ENCODE peak calls at places on chromosome 16, in four cellular contexts. One of them, this sample, is unnamed.

GRCh38 chr16:50259334-50260205 is 6.8 kb upstream of the ADCY7 start:
- DNase-seq in fibroblast of lung: peak
- DNase-seq in upper lobe of left lung: peak
- DNase-seq in AG09309: no peak
- DNase-seq in this sample: no peak

GRCh38 chr16:78784773-78785172 is 685.3 kb downstream of the WWOX start:
- DNase-seq in fibroblast of lung: no peak
- DNase-seq in upper lobe of left lung: no peak
- DNase-seq in AG09309: no peak
- DNase-seq in this sample: no peak

GRCh38 chr16:87226926-87227650 is 90.1 kb downstream of the C16orf95 start:
- DNase-seq in fibroblast of lung: peak
- DNase-seq in upper lobe of left lung: no peak
- DNase-seq in AG09309: no peak
- DNase-seq in this sample: peak

GRCh38 chr16:564690-565419 is 1.9 kb upstream of the NHLRC4 start:
- DNase-seq in fibroblast of lung: no peak
- DNase-seq in upper lobe of left lung: no peak
- DNase-seq in AG09309: no peak
- DNase-seq in this sample: no peak

GRCh38 chr16:29743827-29744531 is 1.8 kb downstream of the C16orf54 start:
- DNase-seq in fibroblast of lung: no peak
- DNase-seq in upper lobe of left lung: no peak
- DNase-seq in AG09309: no peak
- DNase-seq in this sample: no peak

GRCh38 chr16:23365602-23366240 is 63.6 kb downstream of the SCNN1B start:
- DNase-seq in fibroblast of lung: no peak
- DNase-seq in upper lobe of left lung: no peak
- DNase-seq in AG09309: no peak
- DNase-seq in this sample: no peak

GRCh38 chr16:73083271-73083670 is 35.3 kb upstream of the ZFHX3 start:
- DNase-seq in fibroblast of lung: no peak
- DNase-seq in upper lobe of left lung: no peak
- DNase-seq in AG09309: no peak
- DNase-seq in this sample: no peak

GRCh38 chr16:1871974-1872635 is at the start of gene MEIOB:
- DNase-seq in fibroblast of lung: no peak
- DNase-seq in upper lobe of left lung: peak
- DNase-seq in AG09309: no peak
- DNase-seq in this sample: no peak

GRCh38 chr16:81894592-81894991 is 115.5 kb downstream of the PLCG2 start:
- DNase-seq in fibroblast of lung: no peak
- DNase-seq in upper lobe of left lung: no peak
- DNase-seq in AG09309: no peak
- DNase-seq in this sample: no peak

GRCh38 chr16:27226476-27226875 is 23.1 kb downstream of the KDM8 start:
- DNase-seq in fibroblast of lung: no peak
- DNase-seq in upper lobe of left lung: no peak
- DNase-seq in AG09309: no peak
- DNase-seq in this sample: no peak

GRCh38 chr16:56931769-56932587 is at the start of gene HERPUD1:
- DNase-seq in fibroblast of lung: peak
- DNase-seq in upper lobe of left lung: peak
- DNase-seq in AG09309: peak
- DNase-seq in this sample: peak
- TF ChIP-seq CTCF in fibroblast of lung: no peak
- TF ChIP-seq CTCF in upper lobe of left lung: peak
- TF ChIP-seq CTCF in AG09309: no peak
- TF ChIP-seq CTCF in this sample: no peak

GRCh38 chr16:11618107-11618717 is 31.5 kb upstream of the LITAF start:
- DNase-seq in fibroblast of lung: no peak
- DNase-seq in upper lobe of left lung: no peak
- DNase-seq in AG09309: no peak
- DNase-seq in this sample: no peak

GRCh38 chr16:11621539-11621919 is 34.8 kb upstream of the LITAF start:
- DNase-seq in fibroblast of lung: no peak
- DNase-seq in upper lobe of left lung: no peak
- DNase-seq in AG09309: no peak
- DNase-seq in this sample: no peak

GRCh38 chr16:11621920-11622651 is 35.4 kb upstream of the LITAF start:
- DNase-seq in fibroblast of lung: peak
- DNase-seq in upper lobe of left lung: peak
- DNase-seq in AG09309: no peak
- DNase-seq in this sample: no peak

GRCh38 chr16:11619327-11619851 is 32.7 kb upstream of the LITAF start:
- DNase-seq in fibroblast of lung: no peak
- DNase-seq in upper lobe of left lung: peak
- DNase-seq in AG09309: no peak
- DNase-seq in this sample: no peak

DNA sequence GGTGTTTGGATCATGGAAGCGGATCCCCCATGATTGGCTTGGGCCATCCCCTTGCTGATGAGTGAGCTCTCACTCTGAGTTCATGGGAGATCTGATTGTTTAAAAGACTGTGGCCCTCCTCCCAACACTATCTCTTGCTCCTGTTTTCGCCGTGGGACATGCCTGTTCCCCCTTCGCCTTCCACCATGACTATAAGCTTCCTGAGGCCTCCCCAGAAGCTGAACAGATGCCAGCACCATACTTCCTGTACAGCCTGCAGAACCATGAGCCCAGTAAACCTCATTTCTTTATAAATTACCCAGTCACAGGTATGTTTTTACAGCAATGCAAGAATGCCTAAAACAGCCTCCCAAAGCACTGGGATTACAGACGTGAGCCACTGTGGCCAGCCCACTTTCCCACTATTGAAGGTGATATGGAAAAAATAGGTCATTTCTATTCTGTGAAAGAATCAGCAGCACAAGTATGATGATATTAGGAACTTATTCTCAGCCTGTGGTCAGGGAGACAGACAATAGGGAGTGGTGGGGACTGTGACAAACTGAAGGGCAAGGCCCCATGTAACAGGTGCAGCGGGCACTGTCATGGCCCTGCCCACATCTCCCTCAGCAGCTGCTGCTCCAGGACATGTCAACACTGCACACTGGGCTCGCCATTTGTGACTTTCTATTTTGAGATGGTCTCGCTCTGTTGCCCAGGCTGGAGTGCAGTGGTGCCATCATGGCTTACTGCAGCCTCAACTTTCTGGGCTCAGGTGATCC is 33.7 kb upstream of the LITAF start:
- DNase-seq in fibroblast of lung: no peak
- DNase-seq in upper lobe of left lung: no peak
- DNase-seq in AG09309: no peak
- DNase-seq in this sample: no peak
- H3K4me3 ChIP-seq in fibroblast of lung: no peak
- H3K4me3 ChIP-seq in upper lobe of left lung: no peak
- H3K4me3 ChIP-seq in AG09309: no peak
- H3K4me3 ChIP-seq in this sample: no peak

GRCh38 chr16:65576631-65577030 is 454.8 kb upstream of the CDH11 start:
- DNase-seq in fibroblast of lung: no peak
- DNase-seq in upper lobe of left lung: no peak
- DNase-seq in AG09309: no peak
- DNase-seq in this sample: no peak

GRCh38 chr16:65576139-65576538 is 454.3 kb upstream of the CDH11 start:
- DNase-seq in fibroblast of lung: no peak
- DNase-seq in upper lobe of left lung: no peak
- DNase-seq in AG09309: no peak
- DNase-seq in this sample: no peak

GRCh38 chr16:65574311-65574966 is 452.6 kb upstream of the CDH11 start:
- DNase-seq in fibroblast of lung: no peak
- DNase-seq in upper lobe of left lung: no peak
- DNase-seq in AG09309: no peak
- DNase-seq in this sample: no peak

GRCh38 chr16:65570261-65570660 is 448.4 kb upstream of the CDH11 start:
- DNase-seq in fibroblast of lung: peak
- DNase-seq in upper lobe of left lung: no peak
- DNase-seq in AG09309: no peak
- DNase-seq in this sample: no peak

GRCh38 chr16:65572156-65572555 is 450.3 kb upstream of the CDH11 start:
- DNase-seq in fibroblast of lung: peak
- DNase-seq in upper lobe of left lung: no peak
- DNase-seq in AG09309: peak
- DNase-seq in this sample: peak
- TF ChIP-seq CTCF in fibroblast of lung: no peak
- TF ChIP-seq CTCF in upper lobe of left lung: no peak
- TF ChIP-seq CTCF in AG09309: peak
- TF ChIP-seq CTCF in this sample: no peak

GRCh38 chr16:4944333-4945281 is 7.7 kb upstream of the PPL start:
- DNase-seq in fibroblast of lung: peak
- DNase-seq in upper lobe of left lung: peak
- DNase-seq in AG09309: peak
- DNase-seq in this sample: peak

GRCh38 chr16:4948903-4949766 is 9.0 kb upstream of the SEC14L5 start:
- DNase-seq in fibroblast of lung: no peak
- DNase-seq in upper lobe of left lung: no peak
- DNase-seq in AG09309: no peak
- DNase-seq in this sample: no peak

GRCh38 chr16:4947722-4948503 is 10.2 kb upstream of the SEC14L5 start:
- DNase-seq in fibroblast of lung: no peak
- DNase-seq in upper lobe of left lung: no peak
- DNase-seq in AG09309: no peak
- DNase-seq in this sample: no peak

GRCh38 chr16:4946917-4947316 is 10.0 kb upstream of the PPL start:
- DNase-seq in fibroblast of lung: no peak
- DNase-seq in upper lobe of left lung: no peak
- DNase-seq in AG09309: no peak
- DNase-seq in this sample: no peak

GRCh38 chr16:4945560-4946502 is 8.9 kb upstream of the PPL start:
- DNase-seq in fibroblast of lung: peak
- DNase-seq in upper lobe of left lung: peak
- DNase-seq in AG09309: no peak
- DNase-seq in this sample: no peak
- H3K4me3 ChIP-seq in fibroblast of lung: no peak
- H3K4me3 ChIP-seq in upper lobe of left lung: no peak
- H3K4me3 ChIP-seq in AG09309: no peak
- H3K4me3 ChIP-seq in this sample: no peak

GRCh38 chr16:48526058-48526957 is 83.7 kb downstream of the N4BP1 start:
- DNase-seq in fibroblast of lung: no peak
- DNase-seq in upper lobe of left lung: peak
- DNase-seq in AG09309: no peak
- DNase-seq in this sample: no peak
- TF ChIP-seq CTCF in fibroblast of lung: peak
- TF ChIP-seq CTCF in upper lobe of left lung: peak
- TF ChIP-seq CTCF in AG09309: peak
- TF ChIP-seq CTCF in this sample: peak

GRCh38 chr16:74699666-74700065 is 996 bp downstream of the MLKL start:
- DNase-seq in fibroblast of lung: no peak
- DNase-seq in upper lobe of left lung: no peak
- DNase-seq in AG09309: no peak
- DNase-seq in this sample: no peak
- H3K4me3 ChIP-seq in fibroblast of lung: peak
- H3K4me3 ChIP-seq in upper lobe of left lung: peak
- H3K4me3 ChIP-seq in AG09309: peak
- H3K4me3 ChIP-seq in this sample: peak

DNA sequence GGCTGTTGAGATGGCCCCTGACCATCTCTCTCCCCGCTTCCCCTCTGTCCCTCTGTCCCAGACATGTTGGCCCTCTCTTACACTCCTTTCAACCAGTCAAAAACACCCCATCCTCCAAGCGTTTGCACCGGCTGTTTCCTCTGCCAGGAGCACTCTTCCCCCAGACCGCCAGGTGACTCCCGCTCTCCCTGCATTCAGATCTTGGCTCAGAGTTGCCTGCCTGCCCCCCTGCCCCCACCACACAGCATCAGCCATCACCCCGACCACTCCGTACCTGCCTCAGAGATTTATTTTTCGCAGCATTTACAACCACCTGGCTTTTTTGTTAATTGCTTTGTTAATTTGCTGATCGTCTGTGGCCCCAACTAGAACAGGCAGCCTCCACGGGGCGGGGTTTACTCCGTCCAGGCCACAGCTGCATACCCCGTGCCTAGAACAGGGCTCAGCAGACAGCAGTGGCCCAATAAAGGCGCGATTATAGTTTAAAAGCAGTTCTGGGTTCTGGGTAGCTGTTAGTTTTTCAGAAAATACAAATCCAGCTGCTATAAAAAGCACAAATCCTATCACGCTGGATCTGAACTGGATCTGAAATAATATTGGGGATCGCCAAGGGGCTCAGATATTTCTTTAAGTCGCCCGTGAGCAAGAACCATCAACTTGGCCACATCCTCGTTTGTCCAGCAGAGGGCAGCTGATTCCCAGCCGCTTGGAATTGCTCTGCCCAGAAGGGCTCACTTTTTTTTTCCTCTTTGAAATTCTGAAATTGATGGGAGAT is 173.6 kb downstream of the IRF8 start:
- DNase-seq in fibroblast of lung: peak
- DNase-seq in upper lobe of left lung: no peak
- DNase-seq in AG09309: peak
- DNase-seq in this sample: peak
- TF ChIP-seq CTCF in fibroblast of lung: peak
- TF ChIP-seq CTCF in upper lobe of left lung: peak
- TF ChIP-seq CTCF in AG09309: peak
- TF ChIP-seq CTCF in this sample: peak

DNA sequence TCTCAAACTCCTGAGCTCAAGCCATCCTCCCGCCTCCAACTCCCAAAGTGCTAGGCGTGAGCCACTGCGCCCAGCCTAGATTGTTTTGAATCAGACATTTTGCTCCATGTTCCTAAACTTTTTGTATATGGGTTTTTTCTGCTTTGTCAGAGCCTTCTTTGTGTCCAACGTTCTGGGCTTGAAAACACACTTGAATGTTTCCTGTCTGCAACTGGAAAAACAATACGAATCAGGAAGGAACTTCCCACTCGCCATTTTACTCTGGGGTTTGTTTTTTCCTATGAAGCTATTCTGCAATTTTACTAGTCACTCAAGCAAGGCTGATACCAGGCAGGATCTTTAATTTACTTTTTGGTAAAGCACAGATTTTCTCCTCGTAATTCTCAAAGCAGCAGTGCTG is 31.6 kb downstream of the ARHGAP17 start:
- DNase-seq in fibroblast of lung: no peak
- DNase-seq in upper lobe of left lung: no peak
- DNase-seq in AG09309: no peak
- DNase-seq in this sample: no peak
- H3K4me3 ChIP-seq in fibroblast of lung: no peak
- H3K4me3 ChIP-seq in upper lobe of left lung: no peak
- H3K4me3 ChIP-seq in AG09309: no peak
- H3K4me3 ChIP-seq in this sample: no peak

GRCh38 chr16:4307215-4308037 is 8.4 kb upstream of the GLIS2 start:
- DNase-seq in fibroblast of lung: peak
- DNase-seq in upper lobe of left lung: peak
- DNase-seq in AG09309: peak
- DNase-seq in this sample: peak
- TF ChIP-seq CTCF in fibroblast of lung: no peak
- TF ChIP-seq CTCF in upper lobe of left lung: peak
- TF ChIP-seq CTCF in AG09309: no peak
- TF ChIP-seq CTCF in this sample: no peak